ENCODE peak calls at places on chromosomes 13 and 19, in nine cellular contexts. A, L, G, V, N, W, P, Z and R are unnamed samples.

GRCh38 chr19:18208098-18208951 is 4.5 kb upstream of the RAB3A start:
- DNase-seq in W (peak), A (peak), P (peak), L (peak), V (peak), G (peak), N (no peak), Z (peak), R (peak)

GRCh38 chr19:36041831-36042230 is 9.2 kb upstream of the CLIP3 start:
- DNase-seq in W (peak), N (no peak), P (peak), A (no peak), L (peak), G (peak), Z (peak), V (peak), R (peak)

GRCh38 chr13:110420626-110421025 is 113.5 kb downstream of the COL4A2 start:
- DNase-seq in V (no peak), A (no peak), N (no peak), P (no peak), Z (no peak), W (no peak), L (no peak), G (no peak), R (no peak)

GRCh38 chr19:17304386-17305047 is 1.2 kb upstream of the MRPL34 start:
- DNase-seq in L (no peak), N (no peak), W (no peak), P (no peak), V (no peak), A (no peak), G (peak), Z (no peak), R (no peak)

GRCh38 chr13:38008636-38009035 is 139.1 kb upstream of the TRPC4 start:
- DNase-seq in N (no peak), W (peak), P (peak), G (no peak), V (no peak), L (no peak), A (no peak), Z (no peak), R (no peak)

GRCh38 chr13:85508683-85509329 is 290.4 kb downstream of the SLITRK6 start:
- DNase-seq in Z (no peak), A (no peak), G (peak), L (no peak), W (peak), P (no peak), V (peak), N (no peak), R (peak)

GRCh38 chr19:46015080-46015960 is 7.5 kb downstream of the PGLYRP1 start:
- DNase-seq in V (no peak), L (no peak), G (no peak), A (peak), Z (no peak), P (peak), N (peak), W (peak), R (no peak)

GRCh38 chr19:46076951-46077814 is 36.4 kb upstream of the IGFL4 start:
- DNase-seq in N (peak), Z (no peak), A (no peak), G (peak), L (peak), V (peak), W (peak), P (peak), R (peak)

GRCh38 chr19:15015946-15016542 is 33.2 kb upstream of the CASP14 start:
- DNase-seq in Z (no peak), A (no peak), L (no peak), N (no peak), W (peak), V (no peak), P (peak), G (no peak), R (no peak)

GRCh38 chr13:110915874-110916670 is 1.2 kb upstream of the ANKRD10 start:
- DNase-seq in A (no peak), N (no peak), G (peak), W (peak), P (peak), V (no peak), Z (peak), L (peak), R (peak)

GRCh38 chr19:13149628-13150186 is 468 bp downstream of the STX10 start:
- DNase-seq in A (peak), G (no peak), P (peak), V (peak), W (peak), Z (no peak), L (no peak), N (no peak), R (peak)

GRCh38 chr13:113862766-113863510 is 938 bp downstream of the GAS6 start:
- DNase-seq in W (peak), P (peak), N (no peak), V (no peak), A (peak), Z (no peak), L (no peak), G (no peak), R (peak)

GRCh38 chr13:79290595-79291244 is 115.3 kb downstream of the RBM26 start:
- DNase-seq in N (no peak), A (no peak), L (no peak), Z (no peak), W (peak), V (no peak), G (no peak), P (no peak), R (no peak)

GRCh38 chr13:98370806-98371553 is 193.9 kb upstream of the RNF113B start:
- DNase-seq in L (peak), A (no peak), W (peak), P (peak), Z (peak), G (peak), N (no peak), V (peak), R (peak)

GRCh38 chr13:37531054-37531453 is 67.5 kb downstream of the POSTN start:
- DNase-seq in G (no peak), W (peak), N (no peak), A (no peak), Z (no peak), V (peak), P (peak), L (peak), R (peak)

GRCh38 chr13:28100149-28101121 is at the start of gene FLT3:
- DNase-seq in A (no peak), Z (no peak), N (peak), G (peak), L (peak), V (peak), W (peak), P (peak), R (peak)

GRCh38 chr19:36421749-36422481 is 3.5 kb upstream of the ZFP82 start:
- DNase-seq in Z (no peak), V (no peak), W (peak), L (no peak), G (no peak), P (peak), A (no peak), N (peak), R (no peak)

GRCh38 chr19:5093297-5093858 is 124.5 kb downstream of the KDM4B start:
- DNase-seq in N (no peak), A (no peak), G (no peak), V (no peak), P (no peak), W (peak), Z (no peak), L (no peak), R (no peak)

GRCh38 chr19:47779524-47780214 is 1.2 kb downstream of the SELENOW start:
- DNase-seq in A (peak), V (no peak), P (peak), Z (no peak), L (no peak), N (no peak), G (no peak), W (no peak), R (peak)

GRCh38 chr19:55103190-55103589 is 14.2 kb downstream of the PPP1R12C start:
- DNase-seq in W (no peak), A (no peak), Z (no peak), G (no peak), N (no peak), V (no peak), L (no peak), P (no peak), R (no peak)

GRCh38 chr19:50791594-50792245 is 1.5 kb downstream of the ACP4 start:
- DNase-seq in G (no peak), A (no peak), L (no peak), P (no peak), N (peak), V (no peak), W (no peak), Z (no peak), R (no peak)

GRCh38 chr13:110815471-110816204 is 99.2 kb downstream of the ANKRD10 start:
- DNase-seq in L (no peak), G (no peak), V (no peak), A (no peak), W (no peak), N (no peak), P (no peak), Z (no peak), R (no peak)

GRCh38 chr13:42968906-42969305 is 23.1 kb downstream of the EPSTI1 start:
- DNase-seq in L (no peak), G (no peak), Z (no peak), A (no peak), P (no peak), N (no peak), W (no peak), V (no peak), R (no peak)

GRCh38 chr19:41927810-41928192 is 448 bp downstream of the ERFL start:
- DNase-seq in A (no peak), V (no peak), W (no peak), Z (no peak), N (no peak), L (no peak), G (no peak), P (no peak), R (no peak)

GRCh38 chr13:113596321-113597200 is 12.0 kb downstream of the TFDP1 start:
- DNase-seq in Z (no peak), L (no peak), P (no peak), W (no peak), A (no peak), N (no peak), G (no peak), V (no peak), R (no peak)

GRCh38 chr13:110358381-110358780 is 51.3 kb downstream of the COL4A2 start:
- DNase-seq in W (no peak), G (no peak), V (no peak), A (no peak), Z (no peak), L (no peak), P (no peak), N (no peak), R (no peak)

GRCh38 chr13:48070942-48071341 is 24.0 kb downstream of the MED4 start:
- DNase-seq in L (no peak), N (no peak), W (no peak), V (no peak), Z (no peak), G (no peak), A (no peak), P (no peak), R (no peak)

GRCh38 chr13:64428196-64428595 is 2801.9 kb downstream of the PCDH9 start:
- DNase-seq in P (no peak), L (peak), G (peak), V (no peak), N (no peak), A (no peak), W (no peak), Z (peak), R (peak)

GRCh38 chr13:48733739-48734329 is 80.1 kb downstream of the CYSLTR2 start:
- DNase-seq in G (no peak), P (no peak), W (peak), N (no peak), A (no peak), L (no peak), V (no peak), Z (no peak), R (no peak)

GRCh38 chr19:51552996-51553725 is 17.9 kb upstream of the ZNF175 start:
- DNase-seq in A (peak), L (peak), N (no peak), P (peak), Z (no peak), G (peak), V (peak), W (peak), R (peak)

GRCh38 chr19:16564842-16565241 is 7.4 kb downstream of the SLC35E1 start:
- DNase-seq in A (no peak), P (no peak), W (no peak), N (no peak), L (no peak), G (no peak), V (no peak), Z (no peak), R (no peak)

GRCh38 chr13:66036024-66036614 is 1194.0 kb downstream of the PCDH9 start:
- DNase-seq in L (peak), Z (no peak), P (no peak), W (peak), G (no peak), N (no peak), V (no peak), A (no peak), R (peak)

GRCh38 chr13:76754414-76754813 is 131.8 kb downstream of the KCTD12 start:
- DNase-seq in L (peak), P (peak), Z (no peak), G (peak), A (no peak), V (peak), W (peak), N (no peak), R (peak)

GRCh38 chr19:1154731-1155351 is 19.2 kb downstream of the SBNO2 start:
- DNase-seq in V (peak), W (peak), Z (peak), A (peak), G (peak), P (peak), N (no peak), L (peak), R (peak)
- H3K4me3 ChIP-seq in V (no peak), W (no peak), Z (peak), A (peak), G (peak), P (peak), N (no peak), L (peak), R (peak)

DNA sequence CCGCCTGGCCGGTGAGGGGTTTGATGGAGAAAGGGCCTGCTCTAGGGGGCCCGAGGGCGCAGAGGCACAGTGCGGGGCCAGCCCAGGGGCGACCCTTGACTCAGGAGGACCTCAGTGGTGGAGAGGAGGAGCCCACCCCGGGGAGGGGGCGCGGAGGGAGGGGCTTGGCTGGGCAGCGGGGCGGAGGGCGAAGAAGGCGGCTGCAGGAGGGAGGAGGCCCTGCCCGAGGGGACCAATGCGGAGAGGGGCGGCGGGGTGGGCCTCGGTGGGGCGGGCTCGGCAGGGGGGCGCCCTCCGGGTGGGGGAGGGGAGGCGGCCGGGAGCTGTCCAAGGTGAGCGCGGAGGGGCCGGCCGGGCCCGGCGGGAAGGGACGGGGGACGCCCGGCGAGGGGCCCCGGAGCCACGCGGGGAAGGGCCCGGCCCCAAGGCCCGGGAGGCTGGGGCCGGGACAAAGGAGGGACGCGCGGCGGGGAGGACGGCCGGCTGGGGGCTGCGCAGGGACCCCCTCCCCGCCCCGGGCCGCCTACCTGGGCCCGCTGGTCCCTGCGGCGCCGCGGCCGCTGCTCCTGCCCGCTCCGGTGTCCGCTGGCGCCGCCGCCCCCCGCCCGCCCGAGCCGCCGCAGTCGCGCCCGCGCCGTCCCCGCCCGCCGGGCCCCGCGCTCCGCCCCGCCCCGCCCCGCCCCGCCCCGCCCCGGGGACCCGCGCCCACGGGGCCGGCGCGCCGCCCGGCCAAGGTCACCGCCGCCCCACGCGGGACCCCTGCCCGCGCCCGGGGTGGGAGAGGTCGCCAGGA is at the start of gene DIRAS1:
- DNase-seq in L (no peak), G (no peak), V (no peak), Z (no peak), P (peak), A (no peak), N (no peak), W (no peak), R (no peak)
- H3K4me3 ChIP-seq in L (peak), G (peak), V (peak), Z (peak), P (peak), A (peak), N (peak), W (peak), R (peak)

GRCh38 chr19:53909471-53910169 is 542 bp downstream of the CACNG7 start:
- DNase-seq in W (no peak), G (no peak), Z (no peak), A (no peak), P (no peak), L (no peak), N (no peak), V (no peak), R (no peak)

GRCh38 chr19:53907690-53908089 is 1.4 kb upstream of the CACNG7 start:
- DNase-seq in N (no peak), A (no peak), W (no peak), L (no peak), G (no peak), V (no peak), P (no peak), Z (no peak), R (no peak)

GRCh38 chr19:53907193-53907581 is 1.9 kb upstream of the CACNG7 start:
- DNase-seq in W (no peak), P (no peak), G (no peak), N (no peak), Z (no peak), L (no peak), A (no peak), V (no peak), R (no peak)

GRCh38 chr19:53908933-53909415 is at the start of gene CACNG7:
- DNase-seq in Z (no peak), P (no peak), G (no peak), A (no peak), L (no peak), N (no peak), V (no peak), W (peak), R (peak)

GRCh38 chr19:53908106-53908932 is 759 bp upstream of the CACNG7 start:
- DNase-seq in V (peak), L (peak), A (peak), P (peak), Z (no peak), W (peak), N (peak), G (peak), R (peak)
- H3K4me3 ChIP-seq in V (peak), L (peak), A (peak), P (peak), Z (peak), W (peak), N (no peak), G (peak), R (peak)

DNA sequence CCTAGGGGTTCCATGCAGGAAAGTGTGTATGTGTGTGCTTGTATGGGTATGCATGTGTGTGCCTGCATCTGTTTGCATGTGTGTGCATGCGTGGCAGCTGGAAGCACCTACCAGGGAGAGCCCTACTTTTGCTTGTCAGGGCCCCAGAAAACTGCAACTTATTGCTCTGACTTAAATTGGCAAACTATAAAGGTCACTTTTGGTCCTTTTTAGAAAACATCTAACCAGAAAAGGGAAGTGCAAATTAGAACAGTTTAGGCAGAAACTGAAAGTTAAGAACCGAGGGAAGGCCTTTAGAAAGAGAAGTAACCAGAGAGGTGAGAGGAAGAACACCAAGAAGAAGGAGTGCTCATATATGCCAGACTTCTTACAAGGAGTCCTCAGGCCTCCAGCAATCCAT is 32.5 kb downstream of the DLEU7 start:
- DNase-seq in N (peak), W (no peak), P (no peak), A (no peak), G (no peak), V (no peak), L (no peak), Z (no peak), R (no peak)
- H3K4me3 ChIP-seq in N (no peak), W (no peak), P (no peak), A (no peak), G (no peak), V (no peak), L (no peak), Z (no peak), R (no peak)

GRCh38 chr19:10767726-10768125 is 49.8 kb downstream of the DNM2 start:
- DNase-seq in A (no peak), N (no peak), Z (no peak), P (no peak), L (no peak), V (no peak), G (no peak), W (no peak), R (no peak)
- H3K4me3 ChIP-seq in A (no peak), N (no peak), Z (no peak), P (no peak), L (no peak), V (no peak), G (no peak), W (no peak), R (no peak)

DNA sequence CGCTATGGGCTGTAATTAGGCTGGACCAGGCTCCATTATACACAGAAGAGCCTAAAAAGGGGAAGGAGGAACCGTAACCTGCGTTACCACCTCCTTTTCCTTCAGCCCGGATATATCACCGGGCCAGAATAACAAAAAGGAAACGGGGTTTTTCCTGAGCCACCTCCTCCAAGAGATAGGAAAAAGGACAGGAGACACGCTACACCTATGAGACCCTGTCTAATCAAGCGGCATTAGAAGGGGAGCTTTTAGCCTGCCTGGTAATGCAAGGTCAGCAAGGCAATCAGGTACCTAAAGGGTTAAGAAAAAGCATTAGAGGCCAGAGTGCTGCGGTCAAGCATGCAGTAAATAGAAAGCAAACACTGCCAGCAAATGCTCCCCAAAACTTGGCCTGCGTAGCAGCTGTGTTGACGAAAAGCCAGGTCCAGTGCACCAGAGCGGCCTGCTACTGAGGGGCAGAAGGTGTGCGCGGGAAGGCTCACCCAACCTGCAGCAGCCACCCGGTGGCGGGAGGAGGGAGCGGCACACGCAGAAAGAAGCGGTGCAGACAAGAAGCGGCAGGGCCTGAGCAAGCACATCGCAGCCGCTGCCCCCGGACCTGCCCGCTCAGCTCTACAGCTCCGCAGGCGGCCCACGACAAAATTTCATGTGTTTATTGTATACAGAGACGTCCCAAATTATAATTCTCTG is 1466.1 kb downstream of the UQCRFS1 start:
- DNase-seq in W (peak), G (peak), V (peak), A (peak), N (peak), L (peak), Z (no peak), P (peak), R (peak)
- H3K4me3 ChIP-seq in W (no peak), G (no peak), V (no peak), A (peak), N (no peak), L (no peak), Z (no peak), P (no peak), R (peak)

GRCh38 chr19:53455828-53456227 is 11.7 kb upstream of the ZNF813 start:
- DNase-seq in Z (no peak), N (no peak), A (no peak), P (no peak), G (no peak), L (no peak), V (no peak), W (no peak), R (no peak)
- H3K4me3 ChIP-seq in Z (no peak), N (no peak), A (no peak), P (no peak), G (no peak), L (no peak), V (no peak), W (no peak), R (no peak)

GRCh38 chr13:30743319-30744055 is 8.1 kb downstream of the ALOX5AP start:
- DNase-seq in G (peak), A (no peak), P (peak), V (peak), Z (peak), N (no peak), L (peak), W (peak), R (peak)
- H3K4me3 ChIP-seq in G (no peak), A (no peak), P (peak), V (no peak), Z (no peak), N (no peak), L (no peak), W (no peak), R (no peak)

GRCh38 chr19:1521636-1522035 is 2.2 kb upstream of the PLK5 start:
- DNase-seq in V (no peak), L (no peak), G (no peak), P (no peak), A (no peak), W (peak), N (no peak), Z (no peak), R (no peak)
- H3K4me3 ChIP-seq in V (no peak), L (no peak), G (no peak), P (no peak), A (no peak), W (no peak), N (no peak), Z (no peak), R (no peak)